ENCODE peak calls at places on chromosomes 11 and 22, in four cellular contexts. One of them, this sample, is unnamed.

GRCh38 chr22:42283288-42284229 is 13.1 kb upstream of the TCF20 start:
- DNase-seq in stimulated activated CD8-positive, alpha-beta memory T cell treated with anti-CD3 and anti-CD28 coated beads, Interleukin-15, amount 100 ng/mL, for 48 hours: no peak
- DNase-seq in dorsolateral prefrontal cortex: no peak
- DNase-seq in stimulated activated CD4-positive, alpha-beta T cell treated with anti-CD3 and anti-CD28 coated beads, Interleukin-12 subunit alpha, Interleukin-12 subunit beta, amount 100 ng/mL, for 4 hours: peak
- DNase-seq in this sample: no peak

GRCh38 chr22:27982106-27982505 is 63.0 kb upstream of the PITPNB start:
- DNase-seq in stimulated activated CD4-positive, alpha-beta T cell treated with anti-CD3 and anti-CD28 coated beads, Interleukin-12 subunit alpha, Interleukin-12 subunit beta, amount 100 ng/mL, for 4 hours: no peak
- DNase-seq in stimulated activated CD8-positive, alpha-beta memory T cell treated with anti-CD3 and anti-CD28 coated beads, Interleukin-15, amount 100 ng/mL, for 48 hours: no peak
- DNase-seq in dorsolateral prefrontal cortex: no peak
- DNase-seq in this sample: no peak

GRCh38 chr22:38412435-38413084 is 42.4 kb downstream of the KCNJ4 start:
- DNase-seq in stimulated activated CD4-positive, alpha-beta T cell treated with anti-CD3 and anti-CD28 coated beads, Interleukin-12 subunit alpha, Interleukin-12 subunit beta, amount 100 ng/mL, for 4 hours: peak
- DNase-seq in dorsolateral prefrontal cortex: peak
- DNase-seq in stimulated activated CD8-positive, alpha-beta memory T cell treated with anti-CD3 and anti-CD28 coated beads, Interleukin-15, amount 100 ng/mL, for 48 hours: peak
- DNase-seq in this sample: no peak

GRCh38 chr11:106304274-106304673 is 226.8 kb downstream of the AASDHPPT start:
- DNase-seq in stimulated activated CD8-positive, alpha-beta memory T cell treated with anti-CD3 and anti-CD28 coated beads, Interleukin-15, amount 100 ng/mL, for 48 hours: no peak
- DNase-seq in dorsolateral prefrontal cortex: no peak
- DNase-seq in stimulated activated CD4-positive, alpha-beta T cell treated with anti-CD3 and anti-CD28 coated beads, Interleukin-12 subunit alpha, Interleukin-12 subunit beta, amount 100 ng/mL, for 4 hours: no peak
- DNase-seq in this sample: no peak

GRCh38 chr11:70471254-70471653 is 72.9 kb downstream of the CTTN start:
- DNase-seq in stimulated activated CD8-positive, alpha-beta memory T cell treated with anti-CD3 and anti-CD28 coated beads, Interleukin-15, amount 100 ng/mL, for 48 hours: no peak
- DNase-seq in stimulated activated CD4-positive, alpha-beta T cell treated with anti-CD3 and anti-CD28 coated beads, Interleukin-12 subunit alpha, Interleukin-12 subunit beta, amount 100 ng/mL, for 4 hours: no peak
- DNase-seq in dorsolateral prefrontal cortex: no peak
- DNase-seq in this sample: no peak

GRCh38 chr11:125188021-125188420 is 23.5 kb downstream of the PKNOX2 start:
- DNase-seq in stimulated activated CD8-positive, alpha-beta memory T cell treated with anti-CD3 and anti-CD28 coated beads, Interleukin-15, amount 100 ng/mL, for 48 hours: no peak
- DNase-seq in stimulated activated CD4-positive, alpha-beta T cell treated with anti-CD3 and anti-CD28 coated beads, Interleukin-12 subunit alpha, Interleukin-12 subunit beta, amount 100 ng/mL, for 4 hours: no peak
- DNase-seq in dorsolateral prefrontal cortex: no peak
- DNase-seq in this sample: no peak

GRCh38 chr11:128373011-128373410 is 214.3 kb downstream of the ETS1 start:
- DNase-seq in dorsolateral prefrontal cortex: no peak
- DNase-seq in stimulated activated CD8-positive, alpha-beta memory T cell treated with anti-CD3 and anti-CD28 coated beads, Interleukin-15, amount 100 ng/mL, for 48 hours: no peak
- DNase-seq in stimulated activated CD4-positive, alpha-beta T cell treated with anti-CD3 and anti-CD28 coated beads, Interleukin-12 subunit alpha, Interleukin-12 subunit beta, amount 100 ng/mL, for 4 hours: no peak
- DNase-seq in this sample: no peak

GRCh38 chr11:116730241-116730561 is 42.6 kb downstream of the BUD13 start:
- DNase-seq in stimulated activated CD8-positive, alpha-beta memory T cell treated with anti-CD3 and anti-CD28 coated beads, Interleukin-15, amount 100 ng/mL, for 48 hours: no peak
- DNase-seq in stimulated activated CD4-positive, alpha-beta T cell treated with anti-CD3 and anti-CD28 coated beads, Interleukin-12 subunit alpha, Interleukin-12 subunit beta, amount 100 ng/mL, for 4 hours: no peak
- DNase-seq in dorsolateral prefrontal cortex: no peak
- DNase-seq in this sample: no peak

GRCh38 chr22:27094633-27095308 is 437.4 kb downstream of the MIAT start:
- DNase-seq in dorsolateral prefrontal cortex: no peak
- DNase-seq in stimulated activated CD4-positive, alpha-beta T cell treated with anti-CD3 and anti-CD28 coated beads, Interleukin-12 subunit alpha, Interleukin-12 subunit beta, amount 100 ng/mL, for 4 hours: no peak
- DNase-seq in stimulated activated CD8-positive, alpha-beta memory T cell treated with anti-CD3 and anti-CD28 coated beads, Interleukin-15, amount 100 ng/mL, for 48 hours: no peak
- DNase-seq in this sample: no peak

GRCh38 chr11:46387919-46388618 is 3.5 kb downstream of the CHRM4 start:
- DNase-seq in stimulated activated CD4-positive, alpha-beta T cell treated with anti-CD3 and anti-CD28 coated beads, Interleukin-12 subunit alpha, Interleukin-12 subunit beta, amount 100 ng/mL, for 4 hours: no peak
- DNase-seq in stimulated activated CD8-positive, alpha-beta memory T cell treated with anti-CD3 and anti-CD28 coated beads, Interleukin-15, amount 100 ng/mL, for 48 hours: no peak
- DNase-seq in dorsolateral prefrontal cortex: peak
- DNase-seq in this sample: no peak

GRCh38 chr11:73225001-73225686 is 7.1 kb downstream of the P2RY2 start:
- DNase-seq in stimulated activated CD8-positive, alpha-beta memory T cell treated with anti-CD3 and anti-CD28 coated beads, Interleukin-15, amount 100 ng/mL, for 48 hours: no peak
- DNase-seq in stimulated activated CD4-positive, alpha-beta T cell treated with anti-CD3 and anti-CD28 coated beads, Interleukin-12 subunit alpha, Interleukin-12 subunit beta, amount 100 ng/mL, for 4 hours: no peak
- DNase-seq in dorsolateral prefrontal cortex: no peak
- DNase-seq in this sample: no peak

GRCh38 chr22:34878996-34879395 is 187.0 kb upstream of the ISX start:
- DNase-seq in stimulated activated CD4-positive, alpha-beta T cell treated with anti-CD3 and anti-CD28 coated beads, Interleukin-12 subunit alpha, Interleukin-12 subunit beta, amount 100 ng/mL, for 4 hours: no peak
- DNase-seq in stimulated activated CD8-positive, alpha-beta memory T cell treated with anti-CD3 and anti-CD28 coated beads, Interleukin-15, amount 100 ng/mL, for 48 hours: no peak
- DNase-seq in dorsolateral prefrontal cortex: no peak
- DNase-seq in this sample: no peak

GRCh38 chr11:35418282-35418846 is 994 bp downstream of the SLC1A2 start:
- DNase-seq in stimulated activated CD4-positive, alpha-beta T cell treated with anti-CD3 and anti-CD28 coated beads, Interleukin-12 subunit alpha, Interleukin-12 subunit beta, amount 100 ng/mL, for 4 hours: no peak
- DNase-seq in dorsolateral prefrontal cortex: peak
- DNase-seq in stimulated activated CD8-positive, alpha-beta memory T cell treated with anti-CD3 and anti-CD28 coated beads, Interleukin-15, amount 100 ng/mL, for 48 hours: no peak
- DNase-seq in this sample: no peak

GRCh38 chr22:35552186-35552842 is 11.7 kb downstream of the RASD2 start:
- DNase-seq in dorsolateral prefrontal cortex: no peak
- DNase-seq in stimulated activated CD4-positive, alpha-beta T cell treated with anti-CD3 and anti-CD28 coated beads, Interleukin-12 subunit alpha, Interleukin-12 subunit beta, amount 100 ng/mL, for 4 hours: peak
- DNase-seq in stimulated activated CD8-positive, alpha-beta memory T cell treated with anti-CD3 and anti-CD28 coated beads, Interleukin-15, amount 100 ng/mL, for 48 hours: peak
- DNase-seq in this sample: no peak